ENCODE peak calls at places on chromosome 10, in four cellular contexts. M, V, Y and R are unnamed samples.

GRCh38 chr10:13347235-13348156 is 597 bp downstream of the SEPHS1 start:
- DNase-seq in M (peak; percentile 24), Y (peak; percentile 65), V (peak; percentile 90), R (peak; percentile 81)

GRCh38 chr10:17454801-17455520 is 566 bp upstream of the ST8SIA6 start:
- DNase-seq in Y (no peak), M (no peak), V (no peak), R (no peak)

GRCh38 chr10:12699258-12699700 is 302.2 kb downstream of the CCDC3 start:
- DNase-seq in Y (no peak), M (no peak), V (peak; percentile 59), R (peak; percentile 26)

GRCh38 chr10:132539894-132540293 is 2.3 kb downstream of the INPP5A start:
- DNase-seq in M (peak; percentile 67), V (peak; percentile 88), Y (no peak), R (no peak)

GRCh38 chr10:97498841-97499560 is at the start of gene UBTD1:
- DNase-seq in V (peak; percentile 79), M (no peak), Y (peak; percentile 88), R (peak; percentile 71)

GRCh38 chr10:131579251-131580071 is 267.9 kb upstream of the TCERG1L start:
- DNase-seq in Y (no peak), V (no peak), M (no peak), R (no peak)

GRCh38 chr10:104581884-104582603 is 59.0 kb upstream of the SORCS3 start:
- DNase-seq in M (peak; percentile 4), Y (no peak), V (peak; percentile 91), R (peak; percentile 6)

GRCh38 chr10:124288928-124289921 is 129.5 kb downstream of the OAT start:
- DNase-seq in M (no peak), V (no peak), Y (no peak), R (no peak)

GRCh38 chr10:77629775-77630565 is 7.6 kb downstream of the KCNMA1 start:
- DNase-seq in V (peak; percentile 39), Y (no peak), M (peak; percentile 32), R (no peak)

GRCh38 chr10:45427956-45428338 is 53.9 kb downstream of the ALOX5 start:
- DNase-seq in V (no peak), M (no peak), Y (no peak), R (no peak)

GRCh38 chr10:35191523-35191922 is 64.9 kb downstream of the CREM start:
- DNase-seq in M (peak; percentile 7), Y (no peak), V (peak; percentile 59), R (no peak)

GRCh38 chr10:24202181-24202570 is 6.8 kb upstream of the KIAA1217 start:
- DNase-seq in Y (no peak), M (no peak), V (no peak), R (no peak)

GRCh38 chr10:21134645-21135395 is 237.7 kb upstream of the NEBL start:
- DNase-seq in Y (no peak), V (peak; percentile 9), M (no peak), R (peak; percentile 43)

GRCh38 chr10:110410329-110411046 is 87.2 kb upstream of the DUSP5 start:
- DNase-seq in Y (no peak), V (peak; percentile 94), M (peak; percentile 91), R (peak; percentile 95)

GRCh38 chr10:13950543-13950939 is 363.8 kb downstream of the PRPF18 start:
- DNase-seq in Y (no peak), M (no peak), V (no peak), R (no peak)

GRCh38 chr10:30422981-30423654 is 10.9 kb upstream of the MAP3K8 start:
- DNase-seq in M (peak; percentile 48), Y (no peak), V (peak; percentile 72), R (peak; percentile 90)

GRCh38 chr10:118522791-118523498 is 72.5 kb downstream of the PRLHR start:
- DNase-seq in V (peak; percentile 79), M (peak; percentile 12), Y (no peak), R (peak; percentile 80)

GRCh38 chr10:58579011-58579655 is 66.5 kb downstream of the BICC1 start:
- DNase-seq in Y (no peak), M (no peak), V (peak; percentile 86), R (no peak)

GRCh38 chr10:63409465-63410027 is 56.2 kb downstream of the JMJD1C start:
- DNase-seq in M (peak; percentile 24), V (peak; percentile 76), Y (no peak), R (no peak)

GRCh38 chr10:84308481-84309304 is 19.7 kb upstream of the CCSER2 start:
- DNase-seq in V (peak; percentile 35), M (peak; percentile 85), Y (no peak), R (peak; percentile 71)

GRCh38 chr10:83801983-83802382 is 337.3 kb upstream of the GHITM start:
- DNase-seq in M (no peak), V (no peak), Y (no peak), R (no peak)

GRCh38 chr10:50224330-50224952 is 26.9 kb downstream of the ASAH2 start:
- DNase-seq in Y (no peak), M (peak; percentile 68), V (peak; percentile 90), R (peak; percentile 50)

GRCh38 chr10:33937259-33937658 is 602.8 kb upstream of the NRP1 start:
- DNase-seq in M (no peak), Y (no peak), V (no peak), R (no peak)

GRCh38 chr10:36163827-36164226 is 521.7 kb upstream of the FZD8 start:
- DNase-seq in V (peak; percentile 20), Y (no peak), M (no peak), R (peak; percentile 10)

GRCh38 chr10:104301907-104302690 is 33.1 kb downstream of the GSTO2 start:
- DNase-seq in M (no peak), Y (no peak), V (peak; percentile 57), R (no peak)

GRCh38 chr10:48655426-48656240 is 29.0 kb upstream of the WDFY4 start:
- DNase-seq in V (peak; percentile 94), Y (peak; percentile 68), M (peak; percentile 32), R (peak; percentile 95)

GRCh38 chr10:100740476-100741341 is 4.7 kb upstream of the PAX2 start:
- DNase-seq in Y (peak; percentile 72), M (no peak), V (no peak), R (no peak)

GRCh38 chr10:89591796-89592271 is 53.2 kb downstream of the PANK1 start:
- DNase-seq in M (peak; percentile 23), V (no peak), Y (no peak), R (no peak)

GRCh38 chr10:44316187-44316921 is 68.5 kb downstream of the CXCL12 start:
- DNase-seq in M (no peak), V (peak; percentile 23), Y (peak; percentile 74), R (peak; percentile 42)

GRCh38 chr10:9158675-9159074 is 1104.2 kb downstream of the GATA3 start:
- DNase-seq in V (no peak), Y (no peak), M (no peak), R (no peak)

GRCh38 chr10:133020193-133020817 is 67.4 kb upstream of the ADGRA1 start:
- DNase-seq in M (no peak), V (no peak), Y (no peak), R (no peak)

GRCh38 chr10:15545266-15545665 is 174.2 kb upstream of the FAM171A1 start:
- DNase-seq in M (no peak), Y (no peak), V (no peak), R (no peak)

GRCh38 chr10:4825456-4825867 is 545 bp upstream of the AKR1E2 start:
- DNase-seq in M (no peak), V (no peak), Y (peak; percentile 46), R (no peak)

GRCh38 chr10:4826788-4827324 is 849 bp downstream of the AKR1E2 start:
- DNase-seq in Y (no peak), M (no peak), V (no peak), R (no peak)

GRCh38 chr10:4824791-4825310 is 1.2 kb upstream of the AKR1E2 start:
- DNase-seq in V (no peak), M (no peak), Y (no peak), R (no peak)

GRCh38 chr10:4828005-4828404 is 2.0 kb downstream of the AKR1E2 start:
- DNase-seq in V (no peak), M (no peak), Y (no peak), R (no peak)

DNA sequence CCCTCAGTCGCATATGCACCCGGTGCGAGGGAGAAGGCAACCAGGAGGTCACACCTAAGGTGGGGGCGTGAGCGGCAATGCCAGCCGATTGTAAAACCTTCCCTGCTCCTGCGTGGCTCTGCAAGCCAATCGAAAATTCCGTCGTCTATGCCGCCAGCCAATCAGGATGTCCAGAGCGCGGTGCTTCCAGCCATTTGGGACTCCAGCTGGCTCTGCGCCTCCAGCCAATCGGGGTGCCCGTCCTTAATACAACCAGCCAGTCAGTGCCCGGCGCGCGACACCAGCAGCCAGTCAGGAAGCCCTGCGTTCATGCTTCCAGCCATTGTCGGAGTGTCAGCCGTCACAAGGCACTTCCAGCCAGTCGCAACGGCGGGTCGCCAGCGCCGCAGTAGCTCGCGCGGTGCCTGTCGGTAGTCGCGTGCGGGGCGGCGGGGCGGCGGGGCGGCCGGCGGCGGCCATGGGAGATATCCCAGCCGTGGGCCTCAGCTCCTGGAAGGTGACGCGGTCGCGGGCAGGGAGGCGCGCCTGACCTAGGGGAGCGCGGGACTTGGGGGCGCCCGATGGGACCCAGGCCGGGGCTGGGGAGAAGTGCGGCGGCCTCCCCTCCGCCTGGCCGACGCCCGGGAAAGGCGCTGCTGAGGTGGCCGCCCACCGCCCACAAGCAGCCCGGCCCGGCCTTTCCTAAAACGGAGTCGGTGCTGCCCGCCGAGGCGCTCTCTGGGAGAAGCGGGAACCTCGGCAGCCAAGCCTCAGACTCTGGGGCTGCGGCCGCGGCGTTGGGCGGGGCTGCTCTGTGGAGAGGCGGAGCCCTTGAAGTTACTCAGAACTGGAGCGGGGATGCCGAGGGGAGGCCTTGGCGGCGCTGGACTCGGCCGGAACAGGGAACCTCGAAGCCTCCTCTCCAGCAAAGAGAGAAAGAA is at the start of gene AKR1E2:
- DNase-seq in Y (peak; percentile 81), V (peak; percentile 98), M (peak; percentile 91), R (peak; percentile 86)
- H3K4me3 ChIP-seq in Y (peak within 1 kb of the TSS; percentile 24), V (peak within 1 kb of the TSS; percentile 79), M (peak within 1 kb of the TSS; percentile 53), R (peak within 1 kb of the TSS; percentile 48)

GRCh38 chr10:47303105-47303504 is 3.1 kb downstream of the GDF10 start:
- DNase-seq in M (no peak), V (no peak), Y (no peak), R (no peak)
- H3K27me3 ChIP-seq in M (peaks cover 11% of the 10 kb centered on the region), V (peaks cover 58% of the 10 kb centered on the region), Y (peaks cover 42% of the 10 kb centered on the region), R (peaks cover 3% of the 10 kb centered on the region)

DNA sequence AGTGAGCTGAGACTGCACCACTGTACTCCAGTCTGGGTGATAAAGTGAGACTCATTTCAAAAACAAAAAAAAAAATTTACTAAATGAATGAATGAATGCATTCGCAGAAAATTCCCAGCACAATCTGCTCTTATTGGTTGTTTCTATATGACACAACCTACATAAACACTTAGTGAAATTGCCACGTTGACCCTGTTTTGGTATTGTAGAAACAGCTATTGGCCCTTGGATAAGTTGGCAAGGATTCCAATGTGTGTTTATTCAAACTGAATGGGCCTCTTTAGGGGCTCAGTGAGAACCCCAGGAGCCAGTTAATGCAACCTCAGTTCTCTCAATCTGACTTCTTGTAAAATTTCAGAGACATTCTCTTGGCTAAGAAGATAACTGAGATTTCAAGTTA is 66.0 kb downstream of the HHEX start:
- DNase-seq in M (no peak), V (no peak), Y (no peak), R (no peak)
- H3K4me3 ChIP-seq in M (no peak overlapping the region), V (no peak overlapping the region), Y (no peak overlapping the region), R (no peak overlapping the region)

DNA sequence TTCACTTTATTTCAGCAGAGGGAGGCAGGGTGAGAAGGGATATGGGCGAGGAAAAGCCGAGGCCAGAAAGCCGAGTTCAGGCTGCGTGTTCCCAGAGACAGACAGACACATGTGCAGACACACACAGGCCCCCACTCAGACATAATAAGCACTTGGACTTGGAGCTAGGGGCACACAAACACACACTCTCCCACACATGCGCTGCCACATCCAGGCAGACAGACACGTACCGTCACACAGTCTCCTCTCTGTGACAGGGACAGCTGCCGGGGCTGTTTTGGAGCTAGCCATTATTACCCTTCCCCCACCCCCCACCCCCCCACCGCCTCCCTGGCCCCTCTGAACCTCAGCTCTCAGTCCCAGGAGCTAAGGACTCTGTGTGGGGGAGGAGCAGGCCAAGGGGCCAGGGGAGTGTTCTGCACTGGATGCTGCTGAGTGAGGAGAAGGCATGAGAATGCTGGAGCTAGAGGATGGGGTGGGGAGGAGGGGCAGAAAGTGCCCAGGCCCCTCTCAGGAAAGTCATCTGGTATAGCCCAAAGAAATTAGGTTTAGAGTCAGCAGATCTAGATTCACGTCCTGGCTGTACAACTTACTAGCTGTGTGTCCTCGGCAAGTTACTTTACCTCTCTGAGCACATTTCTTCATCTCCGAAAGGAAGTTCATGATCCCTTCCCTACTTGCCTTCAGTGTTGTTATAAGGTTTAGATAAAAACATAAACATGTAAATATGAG is 6.3 kb downstream of the PITX3 start:
- DNase-seq in Y (no peak), V (no peak), M (no peak), R (no peak)
- H3K27me3 ChIP-seq in Y (peaks cover 94% of the 10 kb centered on the region), V (no peaks in the 10 kb centered on the region), M (peaks cover 2% of the 10 kb centered on the region), R (peaks cover 7% of the 10 kb centered on the region)